ENCODE peak calls at places on chromosomes 4 and X, in nine cellular contexts. I is esophagus squamous epithelium, U is HepG2, Z is spleen, R is heart left ventricle, N is vagina, M is body of pancreas, S is IMR-90, L is transverse colon. F is an unnamed sample.

GRCh38 chr4:139977838-139978604 is 176.0 kb downstream of the MAML3 start:
- DNase-seq in I (no peak), U (no peak), Z (no peak), R (no peak), N (no peak), M (no peak), S (no peak), L (no peak), F (no peak)

GRCh38 chrX:129934952-129935351 is 29.0 kb downstream of the UTP14A start:
- DNase-seq in I (no peak), U (no peak), Z (no peak), R (no peak), N (no peak), M (no peak), S (no peak), L (no peak), F (no peak)

GRCh38 chrX:24245201-24245600 is 68.7 kb downstream of the SUPT20HL2 start:
- DNase-seq in I (peak; percentile 3), U (no peak), Z (no peak), R (no peak), N (no peak), M (no peak), S (peak; percentile 70), L (no peak), F (no peak)

GRCh38 chrX:24391362-24391761 is 30.9 kb downstream of the SUPT20HL1 start:
- DNase-seq in I (no peak), U (no peak), Z (no peak), R (no peak), N (no peak), M (no peak), S (no peak), L (no peak), F (no peak)

GRCh38 chr4:61527886-61528285 is 327.8 kb downstream of the ADGRL3 start:
- DNase-seq in I (no peak), U (no peak), Z (no peak), R (no peak), N (no peak), M (no peak), S (no peak), L (no peak), F (no peak)

GRCh38 chrX:65596270-65596669 is 61.7 kb upstream of the LAS1L start:
- DNase-seq in I (no peak), U (no peak), Z (no peak), R (no peak), N (no peak), M (peak; percentile 27), S (peak; percentile 49), L (peak; percentile 24), F (no peak)

GRCh38 chr4:48653217-48654014 is 126.7 kb downstream of the FRYL start:
- DNase-seq in I (no peak), U (no peak), Z (no peak), R (peak; percentile 69), N (no peak), M (peak; percentile 17), S (peak; percentile 79), L (peak; percentile 42), F (no peak)

GRCh38 chr4:92270908-92271307 is 32.9 kb upstream of the GRID2 start:
- DNase-seq in I (no peak), U (no peak), Z (no peak), R (no peak), N (no peak), M (no peak), S (no peak), L (no peak), F (no peak)

GRCh38 chr4:15366660-15367059 is 61.2 kb upstream of the C1QTNF7 start:
- DNase-seq in I (no peak), U (no peak), Z (no peak), R (no peak), N (no peak), M (no peak), S (no peak), L (no peak), F (no peak)

GRCh38 chrX:84339507-84340364 is 151.7 kb upstream of the RPS6KA6 start:
- DNase-seq in I (no peak), U (peak; percentile 0), Z (no peak), R (no peak), N (no peak), M (no peak), S (peak; percentile 6), L (no peak), F (no peak)

GRCh38 chr4:89064848-89065247 is 7.9 kb upstream of the FAM13A start:
- DNase-seq in I (no peak), U (no peak), Z (no peak), R (no peak), N (no peak), M (no peak), S (no peak), L (no peak), F (no peak)

GRCh38 chrX:19760345-19760744 is 127.1 kb downstream of the SH3KBP1 start:
- DNase-seq in I (no peak), U (no peak), Z (no peak), R (no peak), N (no peak), M (no peak), S (no peak), L (no peak), F (no peak)

GRCh38 chr4:71202703-71203102 is 136.1 kb upstream of the SLC4A4 start:
- DNase-seq in I (no peak), U (no peak), Z (no peak), R (no peak), N (no peak), M (no peak), S (no peak), L (no peak), F (no peak)

GRCh38 chrX:123481908-123482873 is 250.7 kb downstream of the THOC2 start:
- DNase-seq in I (no peak), U (no peak), Z (no peak), R (no peak), N (no peak), M (no peak), S (peak; percentile 27), L (no peak), F (no peak)

GRCh38 chrX:103063191-103063845 is 653 bp downstream of the BEX1 start:
- DNase-seq in I (no peak), U (peak; percentile 9), Z (no peak), R (no peak), N (no peak), M (peak; percentile 51), S (peak; percentile 12), L (no peak), F (no peak)

DNA sequence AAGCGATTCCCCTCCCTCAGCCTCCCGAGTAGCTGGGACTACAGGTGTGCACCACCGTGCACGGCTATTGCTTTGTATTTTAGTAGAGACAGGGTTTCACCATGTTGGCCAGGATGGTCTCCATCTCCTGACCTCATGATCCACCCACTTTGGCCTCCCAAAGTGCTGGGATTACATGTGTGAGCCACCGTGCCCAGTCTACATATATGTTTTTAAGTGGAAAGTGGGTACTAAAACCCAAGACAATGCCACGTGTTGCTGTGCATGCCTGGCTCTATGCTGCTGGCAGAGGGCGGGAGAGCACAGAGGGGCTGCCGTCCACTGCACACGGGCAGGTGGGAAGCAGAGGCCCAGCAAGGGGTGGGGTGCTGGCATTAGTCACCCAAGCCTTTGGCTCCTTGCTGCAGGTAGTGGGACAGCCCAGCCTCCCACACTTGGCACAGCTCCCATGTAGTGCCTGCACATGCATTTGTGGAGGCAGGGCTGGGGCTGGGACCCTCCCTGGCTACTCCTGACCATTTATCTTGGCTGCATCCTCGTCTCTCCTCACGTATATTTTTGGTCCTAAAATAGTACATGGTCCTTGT is 3.5 kb downstream of the EMD start:
- DNase-seq in I (no peak), U (no peak), Z (no peak), R (no peak), N (no peak), M (no peak), S (no peak), L (no peak), F (no peak)
- TF ChIP-seq POLR2A in I (no peak), U (no peak), Z (no peak), R (no peak), N (no peak), M (no peak), S (no peak), L (no peak), F (no peak)

DNA sequence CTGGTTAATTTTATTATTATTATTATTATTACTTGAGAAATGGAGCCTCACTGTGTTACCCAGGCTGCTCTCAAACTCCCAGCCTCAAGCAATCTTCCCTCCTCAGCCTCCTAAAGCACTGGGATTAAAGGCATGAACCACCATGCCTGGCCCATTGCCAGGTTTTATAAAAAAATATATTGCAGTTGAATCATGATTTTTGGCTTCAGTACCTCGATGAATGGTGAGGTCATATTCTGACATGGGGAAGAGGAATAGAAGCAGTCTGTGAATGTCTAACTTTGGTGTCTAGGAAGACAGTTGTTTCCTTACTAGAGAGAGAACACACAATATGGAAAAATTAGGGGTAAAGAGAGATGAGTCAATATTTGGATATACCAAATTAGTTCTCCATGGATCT is 32.0 kb downstream of the CCSER1 start:
- DNase-seq in I (no peak), U (no peak), Z (no peak), R (no peak), N (no peak), M (no peak), S (no peak), L (no peak), F (no peak)
- TF ChIP-seq POLR2A in I (no peak), U (no peak), Z (no peak), R (no peak), N (no peak), M (no peak), S (no peak), L (no peak), F (no peak)

GRCh38 chrX:38805294-38806053 is 4.2 kb downstream of the MID1IP1 start:
- DNase-seq in I (no peak), U (peak; percentile 56), Z (peak; percentile 91), R (peak; percentile 66), N (no peak), M (peak; percentile 71), S (peak; percentile 75), L (peak; percentile 71), F (peak; percentile 46)

GRCh38 chrX:38804481-38805293 is 3.4 kb downstream of the MID1IP1 start:
- DNase-seq in I (no peak), U (no peak), Z (peak; percentile 85), R (peak; percentile 40), N (no peak), M (peak; percentile 28), S (no peak), L (peak; percentile 23), F (no peak)

GRCh38 chrX:38803286-38803608 is 2.0 kb downstream of the MID1IP1 start:
- DNase-seq in I (no peak), U (no peak), Z (no peak), R (no peak), N (no peak), M (no peak), S (no peak), L (no peak), F (no peak)

GRCh38 chrX:38806054-38806389 is 4.8 kb downstream of the MID1IP1 start:
- DNase-seq in I (no peak), U (no peak), Z (no peak), R (no peak), N (no peak), M (no peak), S (no peak), L (no peak), F (no peak)

GRCh38 chrX:38803609-38804480 is 2.6 kb downstream of the MID1IP1 start:
- DNase-seq in I (peak; percentile 3), U (peak; percentile 72), Z (peak; percentile 93), R (peak; percentile 90), N (no peak), M (peak; percentile 92), S (peak; percentile 34), L (peak; percentile 88), F (peak; percentile 68)
- TF ChIP-seq POLR2A in I (peak; percentile 79), U (no peak), Z (peak; percentile 34), R (no peak), N (peak; percentile 43), M (peak; percentile 97), S (peak; percentile 42), L (peak; percentile 91), F (peak; percentile 76)

GRCh38 chrX:79146552-79147390 is 2.3 kb downstream of the GPR174 start:
- DNase-seq in I (no peak), U (no peak), Z (no peak), R (no peak), N (no peak), M (no peak), S (no peak), L (no peak), F (no peak)
- TF ChIP-seq POLR2A in I (no peak), U (no peak), Z (no peak), R (no peak), N (no peak), M (no peak), S (no peak), L (no peak), F (no peak)

F was measured in prostate gland.